ENCODE peak calls at places on chromosomes 13 and 19, in ten cellular contexts. G is CD4-positive, CD25-positive, alpha-beta regulatory T cell; H is OCI-LY7; R is iris pigment epithelial cell; N is WTC11; I is GM04504; M is nephron progenitor cell; Z is endodermal cell; W is globus pallidus; P is A673. T is an unnamed sample.

GRCh38 chr19:7126132-7126531 is 56.6 kb downstream of the ZNF557 start:
- DNase-seq in G (no peak), H (no peak), R (no peak), N (no peak), I (no peak), M (no peak), Z (no peak), W (no peak), P (no peak), T (no peak)

GRCh38 chr19:4916292-4917082 is 7.2 kb downstream of the UHRF1 start:
- DNase-seq in G (peak; percentile 54), H (no peak), R (no peak), N (no peak), I (no peak), M (no peak), Z (no peak), W (no peak), P (no peak), T (no peak)

GRCh38 chr13:96836733-96837132 is 157.5 kb downstream of the OXGR1 start:
- DNase-seq in G (no peak), H (no peak), R (no peak), N (no peak), I (no peak), M (no peak), Z (no peak), W (no peak), P (no peak), T (no peak)

GRCh38 chr19:7292352-7292949 is 1.8 kb downstream of the INSR start:
- DNase-seq in G (no peak), H (peak; percentile 87), R (no peak), N (no peak), I (no peak), M (no peak), Z (peak; percentile 51), W (no peak), P (no peak), T (no peak)

GRCh38 chr19:49356382-49356781 is 5.8 kb downstream of the TEAD2 start:
- DNase-seq in G (no peak), H (no peak), R (no peak), N (no peak), I (no peak), M (no peak), Z (no peak), W (no peak), P (no peak), T (no peak)

GRCh38 chr13:112670118-112670517 is 19.7 kb upstream of the ATP11A start:
- DNase-seq in G (no peak), H (no peak), R (no peak), N (no peak), I (no peak), M (no peak), Z (peak; percentile 64), W (no peak), P (no peak), T (no peak)

GRCh38 chr19:34430738-34431625 is 2.8 kb downstream of the UBA2 start:
- DNase-seq in G (peak; percentile 73), H (peak; percentile 80), R (peak; percentile 62), N (peak; percentile 20), I (peak; percentile 6), M (peak; percentile 20), Z (peak; percentile 58), W (peak; percentile 18), P (peak; percentile 73), T (peak; percentile 65)

GRCh38 chr13:72180253-72180952 is 313.4 kb upstream of the DACH1 start:
- DNase-seq in G (no peak), H (no peak), R (peak; percentile 81), N (no peak), I (no peak), M (no peak), Z (peak; percentile 53), W (no peak), P (no peak), T (no peak)

GRCh38 chr13:77239312-77239711 is 87.6 kb downstream of the MYCBP2 start:
- DNase-seq in G (no peak), H (no peak), R (peak; percentile 21), N (no peak), I (no peak), M (no peak), Z (no peak), W (no peak), P (no peak), T (no peak)

GRCh38 chr13:41008349-41008980 is 10.7 kb downstream of the ELF1 start:
- DNase-seq in G (no peak), H (no peak), R (peak; percentile 86), N (no peak), I (no peak), M (no peak), Z (no peak), W (no peak), P (no peak), T (no peak)

GRCh38 chr19:45954132-45954531 is 19.5 kb downstream of the NOVA2 start:
- DNase-seq in G (no peak), H (no peak), R (no peak), N (peak; percentile 26), I (no peak), M (peak; percentile 26), Z (no peak), W (no peak), P (no peak), T (no peak)

GRCh38 chr19:46115396-46116109 is 8.9 kb downstream of the IGFL3 start:
- DNase-seq in G (no peak), H (no peak), R (peak; percentile 87), N (no peak), I (peak; percentile 30), M (no peak), Z (no peak), W (no peak), P (no peak), T (no peak)

GRCh38 chr19:42531313-42531712 is 3.0 kb upstream of the CEACAM1 start:
- DNase-seq in G (no peak), H (no peak), R (no peak), N (no peak), I (no peak), M (no peak), Z (no peak), W (no peak), P (no peak), T (no peak)

GRCh38 chr13:54953786-54954185 is 1925.2 kb downstream of the OLFM4 start:
- DNase-seq in G (no peak), H (no peak), R (no peak), N (no peak), I (no peak), M (no peak), Z (no peak), W (no peak), P (no peak), T (no peak)

GRCh38 chr13:81406022-81406421 is 1065.1 kb upstream of the SPRY2 start:
- DNase-seq in G (no peak), H (no peak), R (no peak), N (no peak), I (no peak), M (no peak), Z (no peak), W (no peak), P (no peak), T (no peak)

GRCh38 chr19:7965921-7966665 is 22.6 kb upstream of the TIMM44 start:
- DNase-seq in G (no peak), H (no peak), R (no peak), N (no peak), I (no peak), M (no peak), Z (no peak), W (no peak), P (no peak), T (no peak)

GRCh38 chr19:54281008-54281728 is at the start of gene LILRB2:
- DNase-seq in G (no peak), H (no peak), R (no peak), N (no peak), I (no peak), M (no peak), Z (no peak), W (peak; percentile 10), P (no peak), T (no peak)

GRCh38 chr19:1453525-1454371 is 3.8 kb downstream of the APC2 start:
- DNase-seq in G (no peak), H (no peak), R (no peak), N (no peak), I (no peak), M (peak; percentile 55), Z (peak; percentile 69), W (peak; percentile 99), P (peak; percentile 60), T (peak; percentile 64)

GRCh38 chr19:56993851-56994250 is 125.9 kb upstream of the USP29 start:
- DNase-seq in G (no peak), H (no peak), R (no peak), N (no peak), I (no peak), M (no peak), Z (no peak), W (peak; percentile 20), P (no peak), T (no peak)

GRCh38 chr13:60700994-60701393 is 304.0 kb downstream of the TDRD3 start:
- DNase-seq in G (no peak), H (no peak), R (no peak), N (no peak), I (no peak), M (no peak), Z (no peak), W (no peak), P (no peak), T (no peak)

GRCh38 chr19:35828694-35829301 is 16.2 kb upstream of the PRODH2 start:
- DNase-seq in G (peak; percentile 36), H (peak; percentile 32), R (peak; percentile 55), N (peak; percentile 87), I (peak; percentile 27), M (peak; percentile 94), Z (peak; percentile 93), W (peak; percentile 54), P (peak; percentile 75), T (no peak)

GRCh38 chr13:99231726-99232125 is 26.5 kb downstream of the GPR18 start:
- DNase-seq in G (no peak), H (peak; percentile 65), R (no peak), N (no peak), I (no peak), M (no peak), Z (no peak), W (no peak), P (no peak), T (no peak)

GRCh38 chr19:41706741-41707501 is 1.5 kb upstream of the CEACAM5 start:
- DNase-seq in G (peak; percentile 77), H (peak; percentile 76), R (peak; percentile 39), N (peak; percentile 88), I (peak; percentile 0), M (no peak), Z (peak; percentile 95), W (peak; percentile 1), P (peak; percentile 77), T (peak; percentile 92)

GRCh38 chr19:932647-933552 is 7.1 kb downstream of the ARID3A start:
- DNase-seq in G (no peak), H (no peak), R (peak; percentile 94), N (no peak), I (peak; percentile 94), M (peak; percentile 83), Z (peak; percentile 58), W (no peak), P (no peak), T (no peak)

GRCh38 chr13:37597477-37597876 is 1.1 kb downstream of the POSTN start:
- DNase-seq in G (no peak), H (no peak), R (no peak), N (no peak), I (no peak), M (no peak), Z (no peak), W (no peak), P (no peak), T (no peak)

GRCh38 chr13:78102121-78102677 is 183.6 kb upstream of the EDNRB start:
- DNase-seq in G (no peak), H (no peak), R (peak; percentile 40), N (no peak), I (peak; percentile 50), M (no peak), Z (no peak), W (no peak), P (no peak), T (no peak)

GRCh38 chr13:51291341-51291740 is 48.1 kb upstream of the SERPINE3 start:
- DNase-seq in G (no peak), H (no peak), R (no peak), N (no peak), I (no peak), M (no peak), Z (peak; percentile 56), W (no peak), P (no peak), T (no peak)

GRCh38 chr13:105220063-105220462 is 1315.4 kb downstream of the EFNB2 start:
- DNase-seq in G (no peak), H (no peak), R (peak; percentile 85), N (no peak), I (no peak), M (no peak), Z (no peak), W (no peak), P (no peak), T (no peak)